ENCODE peak calls at places on chromosomes 2 and 18, in four cellular contexts. Y is stimulated activated CD4-positive, alpha-beta T cell treated with anti-CD3 and anti-CD28 coated beads, Interleukin-12 subunit alpha, Interleukin-12 subunit beta, amount 100 ng/mL, for 24 hours; X is naive thymus-derived CD4-positive, alpha-beta T cell; Q is activated gamma-delta T cell. A is an unnamed sample.

GRCh38 chr2:190023860-190024259 is 38.7 kb downstream of the MSTN start:
- DNase-seq in Y (no peak), X (peak), Q (no peak), A (peak)

GRCh38 chr2:9533663-9534062 is 22.0 kb downstream of the ADAM17 start:
- DNase-seq in Y (no peak), X (no peak), Q (no peak), A (no peak)

GRCh38 chr2:240255165-240255491 is 114.7 kb upstream of the OTOS start:
- DNase-seq in Y (no peak), X (no peak), Q (no peak), A (no peak)

GRCh38 chr2:133867131-133867530 is 298.9 kb upstream of the NCKAP5 start:
- DNase-seq in Y (no peak), X (no peak), Q (no peak), A (no peak)

GRCh38 chr2:72934683-72935610 is 17.6 kb downstream of the EMX1 start:
- DNase-seq in Y (no peak), X (no peak), Q (no peak), A (peak)

GRCh38 chr2:195902857-195903256 is 165.8 kb downstream of the DNAH7 start:
- DNase-seq in Y (no peak), X (no peak), Q (no peak), A (no peak)

GRCh38 chr2:27162151-27163121 is 13.6 kb downstream of the TCF23 start:
- DNase-seq in Y (no peak), X (no peak), Q (no peak), A (no peak)

GRCh38 chr2:188721784-188722183 is 252.4 kb upstream of the COL3A1 start:
- DNase-seq in Y (no peak), X (no peak), Q (no peak), A (no peak)

GRCh38 chr18:28063181-28063790 is 113.6 kb downstream of the CDH2 start:
- DNase-seq in Y (no peak), X (no peak), Q (no peak), A (no peak)

GRCh38 chr2:14720319-14720718 is 87.8 kb downstream of the LRATD1 start:
- DNase-seq in Y (no peak), X (no peak), Q (no peak), A (no peak)

GRCh38 chr2:202038471-202039277 is 5.0 kb downstream of the FZD7 start:
- DNase-seq in Y (no peak), X (no peak), Q (no peak), A (no peak)

A was measured in NCI-H146.